ENCODE peak calls at places on chromosome 3, in four cellular contexts. W is left ventricle myocardium inferior, B is right lobe of liver, O is uterus. C is an unnamed sample.

GRCh38 chr3:9666704-9667445 is 17.6 kb downstream of the MTMR14 start:
- DNase-seq in O (no peak), W (no peak), B (no peak), C (no peak)

GRCh38 chr3:36677331-36678007 is 86.9 kb downstream of the DCLK3 start:
- DNase-seq in B (no peak), O (no peak), W (no peak), C (peak; percentile 92)

GRCh38 chr3:104805508-104805907 is 561.2 kb upstream of the ALCAM start:
- DNase-seq in W (no peak), O (no peak), B (no peak), C (no peak)

GRCh38 chr3:141020139-141020940 is 30.8 kb upstream of the SPSB4 start:
- DNase-seq in W (no peak), B (no peak), O (no peak), C (peak; percentile 10)

GRCh38 chr3:143731776-143732175 is 116.5 kb downstream of the SLC9A9 start:
- DNase-seq in B (no peak), O (no peak), W (no peak), C (peak; percentile 10)

GRCh38 chr3:175185903-175186302 is 326.8 kb downstream of the NAALADL2 start:
- DNase-seq in O (no peak), B (no peak), W (no peak), C (no peak)

GRCh38 chr3:25719321-25719720 is 54.6 kb upstream of the TOP2B start:
- DNase-seq in B (no peak), O (no peak), W (no peak), C (no peak)

GRCh38 chr3:197912770-197913476 is 37.1 kb upstream of the RPL35A start:
- DNase-seq in O (no peak), W (no peak), B (no peak), C (peak; percentile 15)

GRCh38 chr3:60064210-60065178 is 1014.7 kb upstream of the CFAP20DC start:
- DNase-seq in W (no peak), B (no peak), O (no peak), C (peak; percentile 19)

GRCh38 chr3:187262360-187262759 is 29.2 kb downstream of the MASP1 start:
- DNase-seq in O (no peak), W (no peak), B (no peak), C (no peak)

GRCh38 chr3:138082085-138082991 is 33.1 kb downstream of the DZIP1L start:
- DNase-seq in O (peak; percentile 44), B (no peak), W (no peak), C (peak; percentile 81)

GRCh38 chr3:69499899-69500316 is 114.0 kb upstream of the FRMD4B start:
- DNase-seq in W (peak; percentile 50), B (peak; percentile 47), O (no peak), C (peak; percentile 85)

GRCh38 chr3:155241559-155241958 is 51.9 kb downstream of the STRIT1 start:
- DNase-seq in B (no peak), O (no peak), W (no peak), C (peak; percentile 94)

GRCh38 chr3:10470666-10471336 is 34.6 kb downstream of the ATP2B2 start:
- DNase-seq in B (peak; percentile 64), O (no peak), W (no peak), C (no peak)

GRCh38 chr3:10928961-10929471 is 63.5 kb upstream of the SLC6A1 start:
- DNase-seq in O (no peak), W (no peak), B (peak; percentile 36), C (no peak)

GRCh38 chr3:16048435-16049318 is 125.8 kb upstream of the GALNT15 start:
- DNase-seq in B (peak; percentile 58), O (no peak), W (no peak), C (peak; percentile 87)

GRCh38 chr3:38130631-38131065 is 6.3 kb downstream of the ACAA1 start:
- DNase-seq in B (peak; percentile 94), O (no peak), W (no peak), C (no peak)

GRCh38 chr3:194973366-194974000 is 287.8 kb downstream of the FAM43A start:
- DNase-seq in W (no peak), B (no peak), O (no peak), C (no peak)

GRCh38 chr3:64730651-64731050 is 42.9 kb upstream of the ADAMTS9 start:
- DNase-seq in O (no peak), B (no peak), W (no peak), C (no peak)

GRCh38 chr3:51928438-51928837 is 13.3 kb downstream of the RRP9 start:
- DNase-seq in B (no peak), O (no peak), W (no peak), C (no peak)

GRCh38 chr3:66494964-66495581 is 5.7 kb downstream of the LRIG1 start:
- DNase-seq in O (no peak), B (no peak), W (no peak), C (no peak)

GRCh38 chr3:136802481-136802996 is 16.4 kb upstream of the SLC35G2 start:
- DNase-seq in B (no peak), O (no peak), W (no peak), C (peak; percentile 29)

GRCh38 chr3:119148493-119149180 is 2.7 kb downstream of the TEX55 start:
- DNase-seq in O (no peak), W (no peak), B (no peak), C (peak; percentile 53)

GRCh38 chr3:170728181-170728580 is 141.8 kb downstream of the RPL22L1 start:
- DNase-seq in W (no peak), B (no peak), O (no peak), C (no peak)

GRCh38 chr3:23405081-23405480 is 202.0 kb downstream of the UBE2E2 start:
- DNase-seq in B (no peak), W (no peak), O (no peak), C (no peak)

GRCh38 chr3:4995500-4996053 is 16.3 kb downstream of the BHLHE40 start:
- DNase-seq in B (peak; percentile 32), W (no peak), O (no peak), C (peak; percentile 92)

GRCh38 chr3:52769786-52770445 is 824 bp downstream of the NEK4 start:
- DNase-seq in O (no peak), B (no peak), W (no peak), C (peak; percentile 11)

GRCh38 chr3:170714151-170714550 is 128.3 kb upstream of the SLC7A14 start:
- DNase-seq in O (no peak), B (no peak), W (no peak), C (peak; percentile 69)

GRCh38 chr3:50297896-50298725 is 1.1 kb downstream of the HYAL3 start:
- DNase-seq in O (no peak), W (peak; percentile 16), B (no peak), C (no peak)
- TF ChIP-seq CTCF in O (no peak), W (peak; percentile 21), B (no peak), C (peak; percentile 21)

GRCh38 chr3:14844386-14845170 is 25.8 kb downstream of the FGD5 start:
- DNase-seq in O (no peak), W (no peak), B (no peak), C (no peak)
- H3K4me3 ChIP-seq in O (no peak overlapping the region), W (no peak overlapping the region), B (no peak overlapping the region), C (no peak overlapping the region)

GRCh38 chr3:46408853-46409252 is 1.8 kb downstream of the CCRL2 start:
- DNase-seq in B (no peak), O (no peak), W (no peak), C (no peak)
- TF ChIP-seq CTCF in B (no peak), O (no peak), W (no peak), C (no peak)

DNA sequence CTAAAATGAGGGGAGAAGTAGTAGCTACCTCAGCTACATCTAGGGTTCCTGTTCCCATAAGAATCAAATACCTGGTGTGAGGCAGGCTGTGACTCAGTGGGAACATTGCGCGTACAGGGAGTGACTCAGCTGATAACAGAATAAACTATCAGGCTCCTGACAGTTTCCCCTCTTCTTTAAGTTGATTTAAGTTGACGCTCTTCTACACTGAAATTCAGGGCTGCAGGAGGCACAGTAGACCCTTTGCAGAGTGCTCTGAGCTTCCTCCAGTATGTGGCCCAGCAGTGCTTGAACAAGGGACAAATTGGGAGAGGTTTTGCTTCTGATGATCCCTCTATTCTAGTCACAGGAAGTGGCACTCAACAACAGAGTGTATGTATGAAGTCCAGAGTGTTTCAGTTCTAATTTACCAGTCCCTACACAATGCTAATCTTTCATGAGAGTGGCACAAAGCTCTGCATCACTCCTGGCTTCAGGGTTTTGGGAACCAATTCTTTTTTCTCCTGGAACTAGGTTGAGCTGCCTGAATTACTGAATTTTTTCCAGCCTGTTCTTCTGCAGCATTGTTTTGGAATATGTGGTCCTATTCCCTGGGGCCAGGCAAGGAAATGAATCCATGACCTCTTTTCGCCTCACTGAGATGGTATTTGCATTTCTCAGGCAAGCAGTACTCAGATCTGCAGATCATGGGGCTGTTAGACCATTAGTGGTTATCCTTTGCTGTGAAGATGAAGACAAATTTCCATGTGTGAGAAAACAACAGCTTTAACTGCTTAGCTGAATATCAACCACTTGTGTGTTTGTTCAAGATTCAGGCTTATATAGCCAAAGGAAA is 25.5 kb upstream of the GPR171 start:
- DNase-seq in W (no peak), B (no peak), O (no peak), C (peak; percentile 79)
- H3K4me3 ChIP-seq in W (no peak overlapping the region), B (no peak overlapping the region), O (no peak overlapping the region), C (no peak overlapping the region)

DNA sequence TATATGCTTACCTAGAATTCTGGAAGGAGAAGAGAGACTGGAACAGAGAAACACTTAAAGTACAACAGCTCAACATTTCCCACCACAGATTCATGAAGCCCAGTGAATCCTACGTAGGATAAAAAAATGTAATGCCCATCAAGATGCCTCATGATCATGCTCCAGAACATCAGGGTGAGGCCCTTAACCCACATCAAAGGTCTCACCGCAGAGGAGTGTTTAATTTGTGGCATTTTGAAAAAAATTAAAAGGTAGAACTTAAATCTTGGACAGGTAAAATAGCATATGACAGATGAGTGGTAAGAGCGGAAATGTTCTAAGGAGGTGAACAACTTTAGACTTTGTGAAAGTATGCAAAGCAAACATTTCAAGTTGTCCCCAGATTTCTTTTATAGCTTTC is 9.7 kb upstream of the SLC6A20 start:
- DNase-seq in O (no peak), B (no peak), W (no peak), C (no peak)
- TF ChIP-seq CTCF in O (no peak), B (no peak), W (no peak), C (no peak)

DNA sequence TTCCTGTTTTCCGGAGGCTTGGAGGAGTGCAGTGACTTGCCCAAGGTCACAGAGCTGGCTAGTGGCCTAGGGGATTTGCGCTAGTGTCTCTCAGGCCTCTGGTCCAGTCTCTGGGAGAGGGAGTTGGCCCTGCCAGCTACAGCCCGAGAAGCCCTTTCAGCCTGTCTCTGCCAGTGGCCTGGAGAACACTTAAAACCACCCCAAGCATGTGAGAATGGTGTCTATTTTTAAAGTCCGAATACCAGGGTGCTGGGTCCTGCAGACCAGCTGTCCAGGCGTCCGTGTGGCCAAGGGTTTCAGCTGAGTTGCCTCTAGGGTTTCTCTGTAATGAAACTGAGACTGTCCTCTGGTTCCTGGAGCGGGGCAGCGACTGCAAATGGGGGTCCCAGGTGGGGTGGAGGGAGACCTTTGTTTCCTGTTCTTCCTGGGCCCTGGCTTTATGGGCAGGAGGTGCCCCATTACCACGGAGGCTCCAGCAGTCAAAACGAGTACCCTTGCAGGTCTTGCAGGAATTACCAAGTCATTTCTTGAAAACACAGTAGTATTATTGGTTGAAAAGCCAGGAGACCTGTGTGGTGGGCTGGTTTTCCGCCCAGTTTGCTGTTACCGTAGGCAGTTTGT is 2.2 kb downstream of the CAND2 start:
- DNase-seq in O (no peak), W (peak; percentile 63), B (peak; percentile 53), C (no peak)
- H3K4me3 ChIP-seq in O (no peak overlapping the region), W (peak overlapping the region; percentile 79), B (no peak overlapping the region), C (no peak overlapping the region)

DNA sequence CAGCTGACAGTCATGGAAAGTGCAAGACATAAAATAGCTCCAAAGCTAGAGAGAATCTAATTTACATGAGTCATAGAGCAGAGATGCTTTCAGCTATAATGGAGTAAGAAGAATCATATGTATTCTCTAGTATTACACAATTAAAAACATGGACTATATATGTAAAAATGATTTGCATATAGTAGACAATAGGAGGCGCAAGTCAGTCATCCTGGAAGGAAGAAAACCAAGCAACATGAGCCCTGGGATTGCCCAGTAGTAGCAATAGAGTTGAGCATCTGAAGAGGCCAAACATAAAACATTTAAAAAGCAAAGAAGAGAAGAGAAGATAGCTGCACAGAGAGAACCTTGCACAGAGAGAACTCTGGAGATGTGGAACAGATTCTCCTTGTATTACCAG is 455.0 kb downstream of the EPHA3 start:
- DNase-seq in W (no peak), B (no peak), O (no peak), C (no peak)
- TF ChIP-seq CTCF in W (no peak), B (no peak), O (no peak), C (no peak)

C was measured in fibroblast of mammary gland.